ENCODE peak calls at places on chromosome 2, in seven cellular contexts. One of them, this sample, is unnamed.
A peak's percentile ranks its signal among the peaks of the same experiment; 100 is the strongest.

GRCh38 chr2:152580722-152581121 is 136.5 kb downstream of the PRPF40A start:
- DNase-seq in neural progenitor cell: no peak
- DNase-seq in GM23248: no peak
- DNase-seq in hepatocyte: no peak
- DNase-seq in HCT116: no peak
- DNase-seq in GM23338: no peak
- DNase-seq in PC-3: no peak
- DNase-seq in this sample: no peak

GRCh38 chr2:56985609-56986008 is 801.8 kb downstream of the CCDC85A start:
- DNase-seq in PC-3: no peak
- DNase-seq in GM23248: no peak
- DNase-seq in GM23338: no peak
- DNase-seq in neural progenitor cell: no peak
- DNase-seq in hepatocyte: no peak
- DNase-seq in HCT116: no peak
- DNase-seq in this sample: peak; percentile 76

GRCh38 chr2:46490521-46491141 is 11.3 kb downstream of the TMEM247 start:
- DNase-seq in hepatocyte: no peak
- DNase-seq in HCT116: no peak
- DNase-seq in GM23248: no peak
- DNase-seq in PC-3: no peak
- DNase-seq in GM23338: peak; percentile 16
- DNase-seq in neural progenitor cell: no peak
- DNase-seq in this sample: no peak

GRCh38 chr2:174254267-174254666 is 5.9 kb upstream of the OLA1 start:
- DNase-seq in HCT116: no peak
- DNase-seq in neural progenitor cell: no peak
- DNase-seq in GM23248: no peak
- DNase-seq in PC-3: no peak
- DNase-seq in GM23338: no peak
- DNase-seq in hepatocyte: no peak
- DNase-seq in this sample: no peak

GRCh38 chr2:26770986-26771586 is 7.0 kb downstream of the SLC35F6 start:
- DNase-seq in GM23248: peak; percentile 80
- DNase-seq in hepatocyte: peak; percentile 56
- DNase-seq in HCT116: no peak
- DNase-seq in PC-3: peak; percentile 52
- DNase-seq in neural progenitor cell: no peak
- DNase-seq in GM23338: peak; percentile 70
- DNase-seq in this sample: no peak

GRCh38 chr2:173053043-173053699 is 22.5 kb upstream of the MAP3K20 start:
- DNase-seq in neural progenitor cell: no peak
- DNase-seq in GM23248: no peak
- DNase-seq in hepatocyte: no peak
- DNase-seq in GM23338: peak; percentile 10
- DNase-seq in HCT116: no peak
- DNase-seq in PC-3: peak; percentile 66
- DNase-seq in this sample: no peak

GRCh38 chr2:162118166-162119031 is 33.6 kb downstream of the GCG start:
- DNase-seq in HCT116: no peak
- DNase-seq in PC-3: peak; percentile 98
- DNase-seq in hepatocyte: no peak
- DNase-seq in GM23338: no peak
- DNase-seq in neural progenitor cell: no peak
- DNase-seq in GM23248: peak; percentile 87
- DNase-seq in this sample: no peak

GRCh38 chr2:144943293-144943941 is 423.5 kb upstream of the ZEB2 start:
- DNase-seq in HCT116: no peak
- DNase-seq in PC-3: no peak
- DNase-seq in neural progenitor cell: no peak
- DNase-seq in GM23248: peak; percentile 6
- DNase-seq in hepatocyte: no peak
- DNase-seq in GM23338: no peak
- DNase-seq in this sample: no peak

GRCh38 chr2:239085201-239085992 is 237.5 kb downstream of the TWIST2 start:
- DNase-seq in PC-3: no peak
- DNase-seq in neural progenitor cell: no peak
- DNase-seq in hepatocyte: no peak
- DNase-seq in GM23338: no peak
- DNase-seq in GM23248: no peak
- DNase-seq in HCT116: no peak
- DNase-seq in this sample: no peak

GRCh38 chr2:180463608-180464007 is 456.5 kb upstream of the CWC22 start:
- DNase-seq in neural progenitor cell: no peak
- DNase-seq in GM23338: no peak
- DNase-seq in PC-3: no peak
- DNase-seq in GM23248: no peak
- DNase-seq in hepatocyte: no peak
- DNase-seq in HCT116: no peak
- DNase-seq in this sample: no peak

GRCh38 chr2:230738391-230738811 is 25.8 kb downstream of the CAB39 start:
- DNase-seq in HCT116: no peak
- DNase-seq in hepatocyte: peak; percentile 30
- DNase-seq in GM23338: no peak
- DNase-seq in neural progenitor cell: no peak
- DNase-seq in GM23248: peak; percentile 24
- DNase-seq in PC-3: peak; percentile 23
- DNase-seq in this sample: no peak

DNA sequence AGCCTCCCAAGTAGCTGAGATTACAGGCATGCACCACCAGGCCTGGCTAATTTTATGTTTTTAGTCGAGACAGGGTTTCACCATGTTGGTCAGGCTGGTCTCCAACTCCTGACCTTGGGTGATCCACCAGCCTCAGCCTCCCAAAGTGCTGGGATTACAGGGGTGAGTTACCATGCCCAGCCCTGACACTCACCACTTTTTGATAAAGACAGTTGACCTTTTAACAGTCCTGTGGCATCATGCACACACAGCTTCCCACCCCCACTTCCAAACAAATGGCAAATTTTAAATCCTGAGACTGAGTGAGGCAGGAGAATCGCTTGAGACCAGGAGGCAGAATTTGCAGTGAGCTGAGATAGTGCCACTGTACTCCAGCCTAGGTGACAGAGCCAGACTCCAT is 6.2 kb upstream of the DNAJB2 start:
- DNase-seq in GM23338: no peak
- DNase-seq in HCT116: no peak
- DNase-seq in GM23248: no peak
- DNase-seq in neural progenitor cell: no peak
- DNase-seq in hepatocyte: no peak
- DNase-seq in PC-3: peak; percentile 13
- DNase-seq in this sample: no peak
- TF ChIP-seq EZH2phosphoT487 in GM23338: no peak
- TF ChIP-seq EZH2phosphoT487 in HCT116: no peak
- TF ChIP-seq EZH2phosphoT487 in GM23248: no peak
- TF ChIP-seq EZH2phosphoT487 in neural progenitor cell: no peak
- TF ChIP-seq EZH2phosphoT487 in hepatocyte: no peak
- TF ChIP-seq EZH2phosphoT487 in PC-3: no peak
- TF ChIP-seq EZH2phosphoT487 in this sample: no peak

GRCh38 chr2:86291328-86291662 is 46.1 kb downstream of the REEP1 start:
- DNase-seq in GM23248: no peak
- DNase-seq in HCT116: no peak
- DNase-seq in GM23338: no peak
- DNase-seq in PC-3: no peak
- DNase-seq in neural progenitor cell: no peak
- DNase-seq in hepatocyte: no peak
- DNase-seq in this sample: no peak

GRCh38 chr2:86293612-86294011 is 43.8 kb downstream of the REEP1 start:
- DNase-seq in GM23248: no peak
- DNase-seq in GM23338: no peak
- DNase-seq in neural progenitor cell: no peak
- DNase-seq in hepatocyte: no peak
- DNase-seq in HCT116: no peak
- DNase-seq in PC-3: peak; percentile 35
- DNase-seq in this sample: no peak

GRCh38 chr2:86292571-86293515 is 44.6 kb downstream of the REEP1 start:
- DNase-seq in GM23338: no peak
- DNase-seq in PC-3: no peak
- DNase-seq in GM23248: no peak
- DNase-seq in HCT116: no peak
- DNase-seq in hepatocyte: no peak
- DNase-seq in neural progenitor cell: no peak
- DNase-seq in this sample: no peak

GRCh38 chr2:86286518-86286917 is 50.9 kb downstream of the REEP1 start:
- DNase-seq in hepatocyte: no peak
- DNase-seq in GM23248: no peak
- DNase-seq in neural progenitor cell: no peak
- DNase-seq in HCT116: no peak
- DNase-seq in PC-3: no peak
- DNase-seq in GM23338: no peak
- DNase-seq in this sample: peak; percentile 26

DNA sequence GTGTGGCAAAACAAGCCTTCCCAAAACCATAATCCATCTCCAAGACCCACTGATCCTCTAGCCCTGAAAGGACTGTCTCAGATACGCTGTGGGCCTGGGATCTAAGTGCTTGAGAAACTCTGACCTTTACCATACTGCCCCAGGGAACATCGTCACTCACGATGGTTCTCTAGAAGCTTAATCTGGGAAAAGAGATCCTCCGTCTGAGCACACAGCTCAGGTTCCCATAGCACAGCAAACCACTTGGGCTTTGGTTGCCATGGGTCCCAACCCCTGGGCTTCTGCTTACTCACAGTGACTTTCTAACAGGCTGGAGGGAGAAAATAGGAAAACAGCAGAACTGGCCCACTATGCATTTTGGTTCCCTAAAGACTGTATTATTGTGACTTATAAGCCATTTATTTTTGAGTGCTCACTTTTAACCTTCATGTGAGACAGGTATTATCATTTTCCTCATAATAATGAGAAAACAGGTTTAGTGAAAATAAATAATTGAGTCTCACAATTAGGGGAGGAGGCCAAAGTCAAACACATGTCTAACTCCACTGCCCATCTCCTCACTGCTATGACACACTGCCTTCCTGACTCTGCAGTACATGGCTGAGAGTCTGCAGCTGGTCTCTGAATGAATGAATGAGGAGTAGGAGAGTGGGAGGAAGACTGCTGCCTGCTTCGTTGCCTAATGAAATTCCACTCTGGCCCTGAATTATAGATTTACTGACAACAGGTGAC is 46.7 kb downstream of the REEP1 start:
- DNase-seq in GM23248: no peak
- DNase-seq in HCT116: no peak
- DNase-seq in neural progenitor cell: no peak
- DNase-seq in hepatocyte: no peak
- DNase-seq in PC-3: peak; percentile 13
- DNase-seq in GM23338: no peak
- DNase-seq in this sample: no peak
- H3K27ac ChIP-seq in GM23248: no peak overlapping the region
- H3K27ac ChIP-seq in HCT116: no peak overlapping the region
- H3K27ac ChIP-seq in neural progenitor cell: no peak overlapping the region
- H3K27ac ChIP-seq in hepatocyte: no peak overlapping the region
- H3K27ac ChIP-seq in PC-3: no peak overlapping the region
- H3K27ac ChIP-seq in GM23338: no peak overlapping the region
- H3K27ac ChIP-seq in this sample: no peak overlapping the region

GRCh38 chr2:141770511-141770910 is 360.3 kb downstream of the LRP1B start:
- DNase-seq in PC-3: no peak
- DNase-seq in HCT116: no peak
- DNase-seq in GM23338: peak; percentile 28
- DNase-seq in hepatocyte: no peak
- DNase-seq in neural progenitor cell: no peak
- DNase-seq in GM23248: no peak
- DNase-seq in this sample: no peak

GRCh38 chr2:141766225-141766624 is 364.6 kb downstream of the LRP1B start:
- DNase-seq in GM23338: no peak
- DNase-seq in neural progenitor cell: no peak
- DNase-seq in HCT116: no peak
- DNase-seq in PC-3: no peak
- DNase-seq in hepatocyte: no peak
- DNase-seq in GM23248: no peak
- DNase-seq in this sample: peak; percentile 14

DNA sequence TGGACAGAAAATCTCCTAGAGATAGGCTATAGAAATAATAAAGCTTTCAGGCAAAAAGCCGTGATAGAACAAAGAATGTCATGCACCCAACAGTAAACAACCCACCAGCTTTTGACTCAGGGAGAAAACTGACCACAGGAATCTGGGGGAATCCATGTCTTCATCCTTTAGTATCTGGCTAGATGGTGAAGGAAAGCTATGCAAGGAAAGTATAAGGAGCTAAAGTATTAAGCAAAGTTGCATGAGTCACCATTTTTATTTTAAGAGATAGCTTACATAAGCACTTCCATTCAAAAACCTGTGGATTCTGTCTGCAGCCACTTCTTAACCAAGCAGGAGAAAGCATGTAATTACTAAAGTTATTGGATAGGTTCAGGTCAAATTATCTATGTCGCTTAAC is 363.8 kb downstream of the LRP1B start:
- DNase-seq in GM23338: no peak
- DNase-seq in PC-3: peak; percentile 59
- DNase-seq in neural progenitor cell: no peak
- DNase-seq in hepatocyte: no peak
- DNase-seq in GM23248: peak; percentile 27
- DNase-seq in HCT116: no peak
- DNase-seq in this sample: no peak
- TF ChIP-seq EZH2phosphoT487 in GM23338: no peak
- TF ChIP-seq EZH2phosphoT487 in PC-3: no peak
- TF ChIP-seq EZH2phosphoT487 in neural progenitor cell: no peak
- TF ChIP-seq EZH2phosphoT487 in hepatocyte: no peak
- TF ChIP-seq EZH2phosphoT487 in GM23248: no peak
- TF ChIP-seq EZH2phosphoT487 in HCT116: no peak
- TF ChIP-seq EZH2phosphoT487 in this sample: no peak

GRCh38 chr2:218578272-218578877 is 9.7 kb downstream of the CNOT9 start:
- DNase-seq in neural progenitor cell: no peak
- DNase-seq in GM23338: peak; percentile 24
- DNase-seq in HCT116: no peak
- DNase-seq in GM23248: no peak
- DNase-seq in hepatocyte: no peak
- DNase-seq in PC-3: no peak
- DNase-seq in this sample: no peak
- H3K27ac ChIP-seq in neural progenitor cell: no peak overlapping the region
- H3K27ac ChIP-seq in GM23338: peak overlapping the region; percentile 2
- H3K27ac ChIP-seq in HCT116: no peak overlapping the region
- H3K27ac ChIP-seq in GM23248: no peak overlapping the region
- H3K27ac ChIP-seq in hepatocyte: no peak overlapping the region
- H3K27ac ChIP-seq in PC-3: no peak overlapping the region
- H3K27ac ChIP-seq in this sample: no peak overlapping the region

GRCh38 chr2:213281156-213281555 is 3.1 kb upstream of the SPAG16 start:
- DNase-seq in HCT116: no peak
- DNase-seq in hepatocyte: no peak
- DNase-seq in GM23248: peak; percentile 52
- DNase-seq in GM23338: no peak
- DNase-seq in PC-3: no peak
- DNase-seq in neural progenitor cell: no peak
- DNase-seq in this sample: no peak
- TF ChIP-seq EZH2phosphoT487 in HCT116: no peak
- TF ChIP-seq EZH2phosphoT487 in hepatocyte: no peak
- TF ChIP-seq EZH2phosphoT487 in GM23248: no peak
- TF ChIP-seq EZH2phosphoT487 in GM23338: no peak
- TF ChIP-seq EZH2phosphoT487 in PC-3: no peak
- TF ChIP-seq EZH2phosphoT487 in neural progenitor cell: no peak
- TF ChIP-seq EZH2phosphoT487 in this sample: no peak

This sample was measured in MM.1S.